ENCODE peak calls at places on chromosomes 7 and 10, in six cellular contexts. G is heart right ventricle, A is neural progenitor cell, E is ascending aorta, Y is Panc1, W is pancreas. B is an unnamed sample.

GRCh38 chr10:22542773-22543172 is 171.6 kb downstream of the PIP4K2A start:
- DNase-seq in W (no peak), Y (no peak), A (no peak), G (no peak), E (no peak), B (no peak)

GRCh38 chr10:69333205-69333604 is 54.9 kb downstream of the HK1 start:
- DNase-seq in E (peak; percentile 37), A (peak; percentile 72), Y (no peak), G (peak; percentile 54), W (peak; percentile 33), B (no peak)

GRCh38 chr7:73974948-73975926 is 52.7 kb upstream of the ELN start:
- DNase-seq in W (no peak), A (no peak), E (no peak), Y (no peak), G (no peak), B (no peak)

GRCh38 chr10:12852732-12853131 is 148.8 kb downstream of the CCDC3 start:
- DNase-seq in A (no peak), E (no peak), Y (no peak), G (no peak), W (no peak), B (peak; percentile 11)

GRCh38 chr7:149669121-149669818 is 104.1 kb downstream of the ZNF467 start:
- DNase-seq in G (no peak), A (no peak), W (no peak), Y (peak; percentile 27), E (no peak), B (peak; percentile 21)

GRCh38 chr7:127337581-127337980 is 54.9 kb downstream of the ZNF800 start:
- DNase-seq in Y (no peak), G (peak; percentile 22), E (no peak), A (no peak), W (no peak), B (no peak)

GRCh38 chr10:95664543-95664942 is 8.0 kb upstream of the ALDH18A1 start:
- DNase-seq in A (no peak), E (no peak), Y (no peak), G (no peak), W (no peak), B (no peak)

GRCh38 chr7:119037941-119038340 is 813.4 kb downstream of the ANKRD7 start:
- DNase-seq in W (peak; percentile 13), A (no peak), G (no peak), E (no peak), Y (no peak), B (no peak)

GRCh38 chr7:55132890-55133551 is 114.2 kb downstream of the EGFR start:
- DNase-seq in E (no peak), G (no peak), A (no peak), W (no peak), Y (peak; percentile 99), B (peak; percentile 98)

GRCh38 chr10:69938541-69938991 is 114.1 kb upstream of the MACROH2A2 start:
- DNase-seq in W (peak; percentile 25), A (no peak), Y (no peak), G (peak; percentile 21), E (no peak), B (no peak)

GRCh38 chr10:46028584-46029570 is 1.5 kb downstream of the NCOA4 start:
- DNase-seq in G (peak; percentile 16), W (peak; percentile 58), E (no peak), Y (peak; percentile 51), A (peak; percentile 60), B (peak; percentile 42)

GRCh38 chr10:116271593-116272496 is 1.2 kb downstream of the GFRA1 start:
- DNase-seq in E (no peak), G (peak; percentile 14), A (peak; percentile 57), W (peak; percentile 6), Y (no peak), B (no peak)

GRCh38 chr10:36324831-36325230 is 682.7 kb upstream of the FZD8 start:
- DNase-seq in A (no peak), G (no peak), W (no peak), E (no peak), Y (no peak), B (no peak)

GRCh38 chr7:50416509-50417299 is 33.4 kb downstream of the FIGNL1 start:
- DNase-seq in W (no peak), G (no peak), E (no peak), Y (no peak), A (no peak), B (no peak)

GRCh38 chr7:20651960-20652544 is 36.6 kb downstream of the ABCB5 start:
- DNase-seq in E (no peak), G (no peak), W (no peak), Y (no peak), A (no peak), B (no peak)

GRCh38 chr10:132109341-132110072 is 43.8 kb downstream of the JAKMIP3 start:
- DNase-seq in A (no peak), E (no peak), Y (no peak), G (peak; percentile 11), W (no peak), B (no peak)

GRCh38 chr10:88106348-88106747 is 242.9 kb downstream of the PTEN start:
- DNase-seq in W (no peak), Y (no peak), E (no peak), A (no peak), G (no peak), B (no peak)

GRCh38 chr7:19397917-19398316 is 252.7 kb upstream of the FERD3L start:
- DNase-seq in E (no peak), A (no peak), Y (no peak), G (no peak), W (no peak), B (no peak)

GRCh38 chr10:119028900-119029612 is 458 bp upstream of the NANOS1 start:
- DNase-seq in E (no peak), Y (no peak), W (peak; percentile 85), A (peak; percentile 97), G (peak; percentile 92), B (no peak)

GRCh38 chr7:143877076-143877475 is 24.9 kb downstream of the TCAF1 start:
- DNase-seq in E (no peak), Y (no peak), A (no peak), W (no peak), G (no peak), B (no peak)

GRCh38 chr7:98922392-98923107 is 44.2 kb downstream of the TRRAP start:
- DNase-seq in G (no peak), E (no peak), Y (no peak), W (no peak), A (no peak), B (no peak)

GRCh38 chr10:84429926-84430520 is 101.6 kb downstream of the CCSER2 start:
- DNase-seq in Y (peak; percentile 55), E (no peak), G (peak; percentile 46), A (peak; percentile 84), W (peak; percentile 37), B (peak; percentile 26)

GRCh38 chr10:89520711-89521110 is 14.7 kb downstream of the SLC16A12 start:
- DNase-seq in A (no peak), E (no peak), W (no peak), G (no peak), Y (no peak), B (no peak)

GRCh38 chr7:143299840-143300239 is 11.7 kb downstream of the CASP2 start:
- DNase-seq in Y (no peak), A (peak; percentile 56), W (peak; percentile 33), G (no peak), E (no peak), B (no peak)

GRCh38 chr7:149020483-149020882 is 7.8 kb downstream of the PDIA4 start:
- DNase-seq in E (no peak), Y (no peak), W (no peak), A (no peak), G (no peak), B (no peak)

GRCh38 chr10:5560142-5560843 is 35.5 kb downstream of the CALML3 start:
- DNase-seq in E (no peak), G (no peak), A (no peak), W (no peak), Y (no peak), B (no peak)

GRCh38 chr7:68438016-68438415 is 1160.3 kb upstream of the AUTS2 start:
- DNase-seq in A (no peak), Y (no peak), G (no peak), W (no peak), E (no peak), B (no peak)

GRCh38 chr7:50497068-50497642 is 47.0 kb upstream of the FIGNL1 start:
- DNase-seq in Y (no peak), A (no peak), E (no peak), W (no peak), G (no peak), B (no peak)

GRCh38 chr7:106456339-106456738 is 171.6 kb upstream of the NAMPT start:
- DNase-seq in Y (no peak), G (no peak), W (no peak), E (no peak), A (no peak), B (no peak)

GRCh38 chr7:151790826-151791379 is 86.0 kb downstream of the PRKAG2 start:
- DNase-seq in G (no peak), Y (no peak), W (no peak), E (no peak), A (no peak), B (no peak)

GRCh38 chr7:137962491-137962874 is 39.4 kb downstream of the CREB3L2 start:
- DNase-seq in W (no peak), Y (no peak), A (no peak), G (no peak), E (no peak), B (no peak)

GRCh38 chr10:71219918-71220688 is 7.7 kb downstream of the UNC5B start:
- DNase-seq in A (no peak), G (no peak), W (no peak), E (no peak), Y (no peak), B (no peak)

GRCh38 chr10:71220689-71221540 is 8.5 kb downstream of the UNC5B start:
- DNase-seq in E (no peak), W (no peak), A (no peak), G (no peak), Y (no peak), B (no peak)

GRCh38 chr10:71223365-71224058 is 11.1 kb downstream of the UNC5B start:
- DNase-seq in A (no peak), G (no peak), W (no peak), Y (no peak), E (no peak), B (no peak)

GRCh38 chr10:71221586-71222202 is 9.3 kb downstream of the UNC5B start:
- DNase-seq in A (no peak), W (no peak), E (no peak), G (no peak), Y (no peak), B (no peak)

GRCh38 chr10:71222541-71223364 is 10.4 kb downstream of the UNC5B start:
- DNase-seq in E (peak; percentile 6), G (no peak), W (no peak), Y (no peak), A (peak; percentile 76), B (no peak)
- H3K4me3 ChIP-seq in E (no peak overlapping the region), G (no peak overlapping the region), W (no peak overlapping the region), Y (no peak overlapping the region), A (no peak overlapping the region), B (no peak overlapping the region)

GRCh38 chr10:43892062-43892765 is 243.5 kb upstream of the ZNF32 start:
- DNase-seq in W (no peak), G (no peak), A (no peak), Y (no peak), E (no peak), B (no peak)
- TF ChIP-seq CTCF in W (no peak), G (no peak), A (no peak), Y (no peak), E (no peak), B (no peak)

GRCh38 chr7:25851332-25852248 is 300.4 kb upstream of the NFE2L3 start:
- DNase-seq in E (peak; percentile 62), Y (peak; percentile 71), G (peak; percentile 85), W (peak; percentile 70), A (peak; percentile 91), B (no peak)
- H3K4me3 ChIP-seq in E (peak overlapping the region; percentile 53), Y (peak overlapping the region; percentile 28), G (peak overlapping the region; percentile 17), W (no peak overlapping the region), A (peak overlapping the region; percentile 45), B (no peak overlapping the region)

GRCh38 chr7:14228341-14228740 is 238.9 kb upstream of the ETV1 start:
- DNase-seq in E (no peak), G (no peak), W (no peak), Y (no peak), A (no peak), B (no peak)
- TF ChIP-seq CTCF in E (no peak), G (no peak), W (no peak), Y (no peak), A (no peak), B (no peak)

B was measured in HFF-Myc.